ENCODE peak calls at places on chromosomes 2 and 18, in eight cellular contexts. One of them, this sample, is unnamed.

GRCh38 chr18:25531207-25531606 is 179.2 kb upstream of the ZNF521 start:
- DNase-seq in CD8-positive, alpha-beta memory T cell: no peak
- DNase-seq in colonic mucosa: no peak
- DNase-seq in left lung: no peak
- DNase-seq in CD8-positive, alpha-beta T cell: no peak
- DNase-seq in breast epithelium: no peak
- DNase-seq in right cardiac atrium: no peak
- DNase-seq in psoas muscle: no peak
- DNase-seq in this sample: no peak

GRCh38 chr2:103980401-103980800 is 873.5 kb upstream of the POU3F3 start:
- DNase-seq in CD8-positive, alpha-beta memory T cell: no peak
- DNase-seq in colonic mucosa: no peak
- DNase-seq in left lung: no peak
- DNase-seq in CD8-positive, alpha-beta T cell: no peak
- DNase-seq in breast epithelium: no peak
- DNase-seq in right cardiac atrium: no peak
- DNase-seq in psoas muscle: no peak
- DNase-seq in this sample: no peak

GRCh38 chr2:169509230-169509917 is at the start of gene KLHL41:
- DNase-seq in CD8-positive, alpha-beta memory T cell: no peak
- DNase-seq in colonic mucosa: no peak
- DNase-seq in left lung: no peak
- DNase-seq in CD8-positive, alpha-beta T cell: no peak
- DNase-seq in breast epithelium: no peak
- DNase-seq in right cardiac atrium: no peak
- DNase-seq in psoas muscle: no peak
- DNase-seq in this sample: no peak

GRCh38 chr2:194867328-194867727 is 789.7 kb upstream of the SLC39A10 start:
- DNase-seq in CD8-positive, alpha-beta memory T cell: no peak
- DNase-seq in colonic mucosa: no peak
- DNase-seq in left lung: no peak
- DNase-seq in CD8-positive, alpha-beta T cell: no peak
- DNase-seq in breast epithelium: no peak
- DNase-seq in right cardiac atrium: no peak
- DNase-seq in psoas muscle: no peak
- DNase-seq in this sample: no peak

GRCh38 chr2:30113617-30114293 is 33.1 kb upstream of the YPEL5 start:
- DNase-seq in CD8-positive, alpha-beta memory T cell: no peak
- DNase-seq in colonic mucosa: no peak
- DNase-seq in left lung: no peak
- DNase-seq in CD8-positive, alpha-beta T cell: no peak
- DNase-seq in breast epithelium: no peak
- DNase-seq in right cardiac atrium: no peak
- DNase-seq in psoas muscle: no peak
- DNase-seq in this sample: no peak

GRCh38 chr18:33584845-33585775 is 7.1 kb downstream of the ASXL3 start:
- DNase-seq in CD8-positive, alpha-beta memory T cell: no peak
- DNase-seq in colonic mucosa: no peak
- DNase-seq in left lung: no peak
- DNase-seq in CD8-positive, alpha-beta T cell: no peak
- DNase-seq in breast epithelium: no peak
- DNase-seq in right cardiac atrium: peak; percentile 39
- DNase-seq in psoas muscle: no peak
- DNase-seq in this sample: no peak

GRCh38 chr2:200814276-200814815 is 2.6 kb downstream of the BZW1 start:
- DNase-seq in CD8-positive, alpha-beta memory T cell: peak; percentile 6
- DNase-seq in colonic mucosa: no peak
- DNase-seq in left lung: no peak
- DNase-seq in CD8-positive, alpha-beta T cell: no peak
- DNase-seq in breast epithelium: no peak
- DNase-seq in right cardiac atrium: no peak
- DNase-seq in psoas muscle: no peak
- DNase-seq in this sample: no peak

GRCh38 chr18:69838620-69839411 is 108.9 kb downstream of the CD226 start:
- DNase-seq in CD8-positive, alpha-beta memory T cell: no peak
- DNase-seq in colonic mucosa: no peak
- DNase-seq in left lung: no peak
- DNase-seq in CD8-positive, alpha-beta T cell: no peak
- DNase-seq in breast epithelium: no peak
- DNase-seq in right cardiac atrium: no peak
- DNase-seq in psoas muscle: no peak
- DNase-seq in this sample: no peak

GRCh38 chr2:109396338-109397180 is 217.2 kb downstream of the SEPTIN10 start:
- DNase-seq in CD8-positive, alpha-beta memory T cell: no peak
- DNase-seq in colonic mucosa: no peak
- DNase-seq in left lung: peak; percentile 34
- DNase-seq in CD8-positive, alpha-beta T cell: no peak
- DNase-seq in breast epithelium: no peak
- DNase-seq in right cardiac atrium: no peak
- DNase-seq in psoas muscle: no peak
- DNase-seq in this sample: no peak

GRCh38 chr18:48790226-48790863 is 160.4 kb downstream of the SMAD7 start:
- DNase-seq in CD8-positive, alpha-beta memory T cell: no peak
- DNase-seq in colonic mucosa: no peak
- DNase-seq in left lung: peak; percentile 87
- DNase-seq in CD8-positive, alpha-beta T cell: no peak
- DNase-seq in breast epithelium: peak; percentile 51
- DNase-seq in right cardiac atrium: peak; percentile 98
- DNase-seq in psoas muscle: peak; percentile 82
- DNase-seq in this sample: no peak

GRCh38 chr2:236128321-236128720 is 39.9 kb downstream of the GBX2 start:
- DNase-seq in CD8-positive, alpha-beta memory T cell: no peak
- DNase-seq in colonic mucosa: no peak
- DNase-seq in left lung: no peak
- DNase-seq in CD8-positive, alpha-beta T cell: no peak
- DNase-seq in breast epithelium: peak; percentile 27
- DNase-seq in right cardiac atrium: no peak
- DNase-seq in psoas muscle: no peak
- DNase-seq in this sample: no peak

GRCh38 chr2:106053116-106053515 is 141.0 kb downstream of the UXS1 start:
- DNase-seq in CD8-positive, alpha-beta memory T cell: peak; percentile 37
- DNase-seq in colonic mucosa: no peak
- DNase-seq in left lung: no peak
- DNase-seq in CD8-positive, alpha-beta T cell: no peak
- DNase-seq in breast epithelium: no peak
- DNase-seq in right cardiac atrium: no peak
- DNase-seq in psoas muscle: no peak
- DNase-seq in this sample: no peak

GRCh38 chr2:152400607-152401214 is 65.7 kb downstream of the FMNL2 start:
- DNase-seq in CD8-positive, alpha-beta memory T cell: no peak
- DNase-seq in colonic mucosa: no peak
- DNase-seq in left lung: no peak
- DNase-seq in CD8-positive, alpha-beta T cell: no peak
- DNase-seq in breast epithelium: no peak
- DNase-seq in right cardiac atrium: no peak
- DNase-seq in psoas muscle: no peak
- DNase-seq in this sample: no peak

GRCh38 chr2:196475621-196476020 is 163.9 kb upstream of the CCDC150 start:
- DNase-seq in CD8-positive, alpha-beta memory T cell: no peak
- DNase-seq in colonic mucosa: no peak
- DNase-seq in left lung: no peak
- DNase-seq in CD8-positive, alpha-beta T cell: no peak
- DNase-seq in breast epithelium: no peak
- DNase-seq in right cardiac atrium: no peak
- DNase-seq in psoas muscle: no peak
- DNase-seq in this sample: no peak

GRCh38 chr2:217621391-217621801 is 381.4 kb downstream of the TNS1 start:
- DNase-seq in CD8-positive, alpha-beta memory T cell: no peak
- DNase-seq in colonic mucosa: no peak
- DNase-seq in left lung: no peak
- DNase-seq in CD8-positive, alpha-beta T cell: no peak
- DNase-seq in breast epithelium: no peak
- DNase-seq in right cardiac atrium: no peak
- DNase-seq in psoas muscle: no peak
- DNase-seq in this sample: no peak
- H3K27ac ChIP-seq in CD8-positive, alpha-beta memory T cell: no peak overlapping the region
- H3K27ac ChIP-seq in colonic mucosa: peak overlapping the region; percentile 27
- H3K27ac ChIP-seq in left lung: no peak overlapping the region
- H3K27ac ChIP-seq in CD8-positive, alpha-beta T cell: no peak overlapping the region
- H3K27ac ChIP-seq in breast epithelium: no peak overlapping the region
- H3K27ac ChIP-seq in right cardiac atrium: no peak overlapping the region
- H3K27ac ChIP-seq in psoas muscle: no peak overlapping the region
- H3K27ac ChIP-seq in this sample: no peak overlapping the region

GRCh38 chr2:101741775-101742520 is 44.4 kb downstream of the MAP4K4 start:
- DNase-seq in CD8-positive, alpha-beta memory T cell: no peak
- DNase-seq in colonic mucosa: no peak
- DNase-seq in left lung: no peak
- DNase-seq in CD8-positive, alpha-beta T cell: no peak
- DNase-seq in breast epithelium: no peak
- DNase-seq in right cardiac atrium: peak; percentile 34
- DNase-seq in psoas muscle: no peak
- DNase-seq in this sample: no peak
- H3K4me1 ChIP-seq in CD8-positive, alpha-beta memory T cell: peaks cover 75% of the 10 kb centered on the region
- H3K4me1 ChIP-seq in colonic mucosa: peaks cover 2% of the 10 kb centered on the region
- H3K4me1 ChIP-seq in left lung: peaks cover 24% of the 10 kb centered on the region
- H3K4me1 ChIP-seq in CD8-positive, alpha-beta T cell: peaks cover 66% of the 10 kb centered on the region
- H3K4me1 ChIP-seq in breast epithelium: peaks cover 6% of the 10 kb centered on the region
- H3K4me1 ChIP-seq in right cardiac atrium: peaks cover 19% of the 10 kb centered on the region
- H3K4me1 ChIP-seq in psoas muscle: peaks cover 74% of the 10 kb centered on the region
- H3K4me1 ChIP-seq in this sample: peaks cover 88% of the 10 kb centered on the region

GRCh38 chr2:174340400-174341300 is 5.9 kb downstream of the SP9 start:
- DNase-seq in CD8-positive, alpha-beta memory T cell: no peak
- DNase-seq in colonic mucosa: no peak
- DNase-seq in left lung: no peak
- DNase-seq in CD8-positive, alpha-beta T cell: no peak
- DNase-seq in breast epithelium: no peak
- DNase-seq in right cardiac atrium: no peak
- DNase-seq in psoas muscle: no peak
- DNase-seq in this sample: no peak
- H3K27me3 ChIP-seq in CD8-positive, alpha-beta memory T cell: peaks cover 82% of the 10 kb centered on the region
- H3K27me3 ChIP-seq in colonic mucosa: peaks cover 92% of the 10 kb centered on the region
- H3K27me3 ChIP-seq in left lung: peaks cover 98% of the 10 kb centered on the region
- H3K27me3 ChIP-seq in CD8-positive, alpha-beta T cell: peaks cover 81% of the 10 kb centered on the region
- H3K27me3 ChIP-seq in breast epithelium: peaks cover 89% of the 10 kb centered on the region
- H3K27me3 ChIP-seq in right cardiac atrium: no peaks in the 10 kb centered on the region
- H3K27me3 ChIP-seq in psoas muscle: no peaks in the 10 kb centered on the region
- H3K27me3 ChIP-seq in this sample: peaks cover 74% of the 10 kb centered on the region

DNA sequence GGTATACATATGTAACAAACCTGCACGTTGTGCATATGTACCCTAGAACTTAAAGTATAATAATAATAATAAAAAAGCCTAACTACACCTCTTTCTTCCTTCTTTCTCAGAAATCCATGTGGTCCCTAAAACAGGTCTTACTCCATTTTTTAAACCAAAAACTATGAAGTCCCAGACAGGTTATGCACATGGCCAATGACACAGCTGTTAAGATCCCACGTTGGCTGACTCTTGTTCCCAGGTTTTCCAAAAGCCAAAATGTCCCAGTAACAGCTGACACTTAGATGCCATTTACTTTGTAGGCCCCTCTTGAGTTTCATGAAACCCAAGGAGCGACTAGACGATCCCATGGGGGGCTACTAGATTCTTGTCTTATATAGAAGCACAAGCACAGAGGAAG is 97.0 kb downstream of the KCNF1 start:
- DNase-seq in CD8-positive, alpha-beta memory T cell: no peak
- DNase-seq in colonic mucosa: no peak
- DNase-seq in left lung: no peak
- DNase-seq in CD8-positive, alpha-beta T cell: no peak
- DNase-seq in breast epithelium: no peak
- DNase-seq in right cardiac atrium: no peak
- DNase-seq in psoas muscle: no peak
- DNase-seq in this sample: no peak
- H3K27ac ChIP-seq in CD8-positive, alpha-beta memory T cell: no peak overlapping the region
- H3K27ac ChIP-seq in colonic mucosa: no peak overlapping the region
- H3K27ac ChIP-seq in left lung: no peak overlapping the region
- H3K27ac ChIP-seq in CD8-positive, alpha-beta T cell: no peak overlapping the region
- H3K27ac ChIP-seq in breast epithelium: no peak overlapping the region
- H3K27ac ChIP-seq in right cardiac atrium: no peak overlapping the region
- H3K27ac ChIP-seq in psoas muscle: no peak overlapping the region
- H3K27ac ChIP-seq in this sample: no peak overlapping the region

DNA sequence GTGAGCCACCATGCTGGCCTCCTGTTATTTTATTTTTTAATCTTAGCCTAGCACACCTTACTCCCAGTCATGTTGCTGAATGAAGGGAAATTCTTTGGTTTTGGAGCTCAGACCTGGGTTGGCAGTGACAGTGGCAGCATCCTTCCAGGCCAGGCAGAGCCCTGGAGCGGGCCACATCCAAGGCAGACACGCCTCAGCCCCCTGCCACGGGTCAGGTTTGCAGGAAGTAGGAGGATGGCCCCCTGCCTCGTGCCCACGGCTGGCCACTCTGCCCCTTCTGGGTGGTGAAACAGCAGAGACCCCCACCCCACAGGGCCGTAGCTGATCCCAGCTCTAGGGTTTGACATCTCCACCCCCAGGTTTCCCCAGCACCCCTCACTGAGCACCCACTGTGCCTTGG is 11.7 kb downstream of the EFHD1 start:
- DNase-seq in CD8-positive, alpha-beta memory T cell: no peak
- DNase-seq in colonic mucosa: no peak
- DNase-seq in left lung: peak; percentile 65
- DNase-seq in CD8-positive, alpha-beta T cell: no peak
- DNase-seq in breast epithelium: no peak
- DNase-seq in right cardiac atrium: no peak
- DNase-seq in psoas muscle: no peak
- DNase-seq in this sample: no peak
- H3K4me1 ChIP-seq in CD8-positive, alpha-beta memory T cell: no peaks in the 10 kb centered on the region
- H3K4me1 ChIP-seq in colonic mucosa: no peaks in the 10 kb centered on the region
- H3K4me1 ChIP-seq in left lung: no peaks in the 10 kb centered on the region
- H3K4me1 ChIP-seq in CD8-positive, alpha-beta T cell: no peaks in the 10 kb centered on the region
- H3K4me1 ChIP-seq in breast epithelium: no peaks in the 10 kb centered on the region
- H3K4me1 ChIP-seq in right cardiac atrium: no peaks in the 10 kb centered on the region
- H3K4me1 ChIP-seq in psoas muscle: no peaks in the 10 kb centered on the region
- H3K4me1 ChIP-seq in this sample: no peaks in the 10 kb centered on the region

This sample was measured in CD4-positive, alpha-beta memory T cell.